ENCODE peak calls at places on chromosomes 4 and X, in ten cellular contexts. K is skeletal muscle cell, O is fibroblast of pulmonary artery, V is iris pigment epithelial cell, C is OCI-LY7, Z is pancreas, S is cardiac fibroblast, P is H7, A is activated T-cell treated with anti-CD3 and anti-CD28 coated beads for 4 hours, X is psoas muscle. D is an unnamed sample.

GRCh38 chrX:24410514-24411189 is 50.2 kb downstream of the SUPT20HL1 start:
- DNase-seq in K (no peak), O (no peak), V (no peak), C (no peak), Z (no peak), S (no peak), P (no peak), A (no peak), X (no peak), D (no peak)

GRCh38 chrX:40326186-40326965 is 228.6 kb upstream of the BCOR start:
- DNase-seq in K (no peak), O (no peak), V (no peak), C (no peak), Z (no peak), S (peak; percentile 37), P (no peak), A (no peak), X (no peak), D (no peak)

GRCh38 chrX:151505796-151506195 is 57.7 kb upstream of the PASD1 start:
- DNase-seq in K (no peak), O (no peak), V (peak; percentile 0), C (peak; percentile 9), Z (no peak), S (no peak), P (peak; percentile 32), A (no peak), X (no peak), D (no peak)

GRCh38 chr4:17490575-17491059 is 21.3 kb downstream of the QDPR start:
- DNase-seq in K (no peak), O (no peak), V (no peak), C (no peak), Z (no peak), S (no peak), P (no peak), A (no peak), X (no peak), D (no peak)

GRCh38 chrX:46572295-46572936 is 1.1 kb upstream of the CHST7 start:
- DNase-seq in K (no peak), O (no peak), V (no peak), C (peak; percentile 70), Z (no peak), S (no peak), P (no peak), A (no peak), X (no peak), D (peak; percentile 24)

GRCh38 chr4:22962186-22962786 is 269.5 kb downstream of the GBA3 start:
- DNase-seq in K (no peak), O (peak; percentile 52), V (peak; percentile 14), C (peak; percentile 2), Z (no peak), S (peak; percentile 25), P (peak; percentile 14), A (no peak), X (no peak), D (no peak)

GRCh38 chr4:2647403-2648158 is 108.6 kb downstream of the TNIP2 start:
- DNase-seq in K (no peak), O (no peak), V (no peak), C (no peak), Z (no peak), S (no peak), P (no peak), A (no peak), X (no peak), D (no peak)

GRCh38 chr4:87326460-87326859 is 3.8 kb upstream of the HSD17B13 start:
- DNase-seq in K (no peak), O (no peak), V (no peak), C (no peak), Z (no peak), S (no peak), P (no peak), A (no peak), X (no peak), D (no peak)

GRCh38 chr4:105280338-105280809 is 133.7 kb downstream of the TET2 start:
- DNase-seq in K (peak; percentile 90), O (peak; percentile 98), V (peak; percentile 76), C (no peak), Z (no peak), S (peak; percentile 96), P (no peak), A (no peak), X (no peak), D (no peak)

GRCh38 chr4:84482564-84483563 is 16.2 kb downstream of the NKX6-1 start:
- DNase-seq in K (no peak), O (peak; percentile 16), V (peak; percentile 13), C (no peak), Z (peak; percentile 55), S (no peak), P (peak; percentile 87), A (no peak), X (no peak), D (no peak)

GRCh38 chr4:152166567-152166966 is 369.3 kb downstream of the FBXW7 start:
- DNase-seq in K (no peak), O (peak; percentile 18), V (no peak), C (no peak), Z (no peak), S (peak; percentile 19), P (peak; percentile 48), A (no peak), X (no peak), D (no peak)

GRCh38 chrX:39629001-39629400 is 468.8 kb downstream of the BCOR start:
- DNase-seq in K (no peak), O (no peak), V (no peak), C (no peak), Z (no peak), S (no peak), P (no peak), A (no peak), X (no peak), D (no peak)

GRCh38 chrX:24899391-24899790 is 116.4 kb downstream of the ARX start:
- DNase-seq in K (no peak), O (no peak), V (no peak), C (no peak), Z (no peak), S (no peak), P (no peak), A (no peak), X (no peak), D (no peak)

GRCh38 chr4:81738891-81739290 is 267.2 kb upstream of the RASGEF1B start:
- DNase-seq in K (no peak), O (no peak), V (no peak), C (no peak), Z (no peak), S (no peak), P (no peak), A (no peak), X (no peak), D (no peak)

GRCh38 chr4:54058171-54058570 is 6.2 kb downstream of the CHIC2 start:
- DNase-seq in K (no peak), O (no peak), V (no peak), C (peak; percentile 38), Z (no peak), S (no peak), P (no peak), A (no peak), X (no peak), D (no peak)

GRCh38 chr4:44869222-44869882 is 143.0 kb upstream of the GNPDA2 start:
- DNase-seq in K (no peak), O (no peak), V (no peak), C (no peak), Z (peak; percentile 22), S (no peak), P (peak; percentile 7), A (no peak), X (no peak), D (no peak)

GRCh38 chr4:36189511-36190226 is 54.6 kb downstream of the ARAP2 start:
- DNase-seq in K (no peak), O (no peak), V (peak; percentile 31), C (peak; percentile 1), Z (no peak), S (no peak), P (no peak), A (no peak), X (no peak), D (no peak)

D was measured in activated CD4-positive, alpha-beta T cell treated with anti-CD3 and anti-CD28 coated beads for 4 hours.